ENCODE peak calls at places on chromosomes 13 and 19, in nine cellular contexts. One of them, this sample, is unnamed.

GRCh38 chr19:55251296-55252081 is 7.3 kb downstream of the PPP6R1 start:
- DNase-seq in activated T-cell treated with anti-CD3 and anti-CD28 coated beads for 1 hour: peak; percentile 20
- DNase-seq in LoVo: no peak
- DNase-seq in fibroblast of the aortic adventitia: peak; percentile 27
- DNase-seq in activated CD8-positive, alpha-beta T cell treated with anti-CD3 and anti-CD28 coated beads, Interleukin-2, amount 10 ng/mL, durations not matched to agents 7 days and 5 days: peak; percentile 65
- DNase-seq in NCI-H1436 treated with DMSO at 0.1 percent for 48 hours: no peak
- DNase-seq in activated naive CD4-positive, alpha-beta T cell: no peak
- DNase-seq in left ventricle myocardium superior: no peak
- DNase-seq in GM12878: no peak
- DNase-seq in this sample: peak; percentile 55

GRCh38 chr13:97506511-97506910 is 72.5 kb downstream of the RAP2A start:
- DNase-seq in activated CD8-positive, alpha-beta T cell treated with anti-CD3 and anti-CD28 coated beads, Interleukin-2, amount 10 ng/mL, durations not matched to agents 7 days and 5 days: no peak
- DNase-seq in NCI-H1436 treated with DMSO at 0.1 percent for 48 hours: no peak
- DNase-seq in fibroblast of the aortic adventitia: peak; percentile 15
- DNase-seq in GM12878: no peak
- DNase-seq in left ventricle myocardium superior: no peak
- DNase-seq in activated naive CD4-positive, alpha-beta T cell: no peak
- DNase-seq in activated T-cell treated with anti-CD3 and anti-CD28 coated beads for 1 hour: no peak
- DNase-seq in LoVo: no peak
- DNase-seq in this sample: no peak

GRCh38 chr13:44311011-44311481 is 62.6 kb upstream of the SERP2 start:
- DNase-seq in fibroblast of the aortic adventitia: peak; percentile 65
- DNase-seq in activated CD8-positive, alpha-beta T cell treated with anti-CD3 and anti-CD28 coated beads, Interleukin-2, amount 10 ng/mL, durations not matched to agents 7 days and 5 days: no peak
- DNase-seq in GM12878: no peak
- DNase-seq in activated T-cell treated with anti-CD3 and anti-CD28 coated beads for 1 hour: no peak
- DNase-seq in NCI-H1436 treated with DMSO at 0.1 percent for 48 hours: no peak
- DNase-seq in activated naive CD4-positive, alpha-beta T cell: no peak
- DNase-seq in LoVo: no peak
- DNase-seq in left ventricle myocardium superior: no peak
- DNase-seq in this sample: peak; percentile 66

GRCh38 chr19:50793558-50794065 is 3.4 kb downstream of the ACP4 start:
- DNase-seq in NCI-H1436 treated with DMSO at 0.1 percent for 48 hours: no peak
- DNase-seq in left ventricle myocardium superior: no peak
- DNase-seq in GM12878: no peak
- DNase-seq in LoVo: no peak
- DNase-seq in activated CD8-positive, alpha-beta T cell treated with anti-CD3 and anti-CD28 coated beads, Interleukin-2, amount 10 ng/mL, durations not matched to agents 7 days and 5 days: no peak
- DNase-seq in activated T-cell treated with anti-CD3 and anti-CD28 coated beads for 1 hour: no peak
- DNase-seq in activated naive CD4-positive, alpha-beta T cell: no peak
- DNase-seq in fibroblast of the aortic adventitia: no peak
- DNase-seq in this sample: no peak

GRCh38 chr13:107743100-107743499 is 472.2 kb downstream of the LIG4 start:
- DNase-seq in left ventricle myocardium superior: no peak
- DNase-seq in activated CD8-positive, alpha-beta T cell treated with anti-CD3 and anti-CD28 coated beads, Interleukin-2, amount 10 ng/mL, durations not matched to agents 7 days and 5 days: no peak
- DNase-seq in activated naive CD4-positive, alpha-beta T cell: no peak
- DNase-seq in LoVo: no peak
- DNase-seq in GM12878: no peak
- DNase-seq in activated T-cell treated with anti-CD3 and anti-CD28 coated beads for 1 hour: no peak
- DNase-seq in fibroblast of the aortic adventitia: no peak
- DNase-seq in NCI-H1436 treated with DMSO at 0.1 percent for 48 hours: no peak
- DNase-seq in this sample: no peak

GRCh38 chr19:38852231-38853044 is 2.7 kb upstream of the HNRNPL start:
- DNase-seq in left ventricle myocardium superior: peak; percentile 64
- DNase-seq in GM12878: no peak
- DNase-seq in activated T-cell treated with anti-CD3 and anti-CD28 coated beads for 1 hour: peak; percentile 39
- DNase-seq in fibroblast of the aortic adventitia: peak; percentile 61
- DNase-seq in NCI-H1436 treated with DMSO at 0.1 percent for 48 hours: no peak
- DNase-seq in activated naive CD4-positive, alpha-beta T cell: no peak
- DNase-seq in activated CD8-positive, alpha-beta T cell treated with anti-CD3 and anti-CD28 coated beads, Interleukin-2, amount 10 ng/mL, durations not matched to agents 7 days and 5 days: peak; percentile 74
- DNase-seq in LoVo: peak; percentile 71
- DNase-seq in this sample: peak; percentile 59

GRCh38 chr13:23321534-23322241 is 111.8 kb downstream of the SACS start:
- DNase-seq in activated T-cell treated with anti-CD3 and anti-CD28 coated beads for 1 hour: no peak
- DNase-seq in LoVo: peak; percentile 50
- DNase-seq in GM12878: peak; percentile 35
- DNase-seq in activated CD8-positive, alpha-beta T cell treated with anti-CD3 and anti-CD28 coated beads, Interleukin-2, amount 10 ng/mL, durations not matched to agents 7 days and 5 days: peak; percentile 48
- DNase-seq in NCI-H1436 treated with DMSO at 0.1 percent for 48 hours: no peak
- DNase-seq in fibroblast of the aortic adventitia: peak; percentile 91
- DNase-seq in left ventricle myocardium superior: peak; percentile 41
- DNase-seq in activated naive CD4-positive, alpha-beta T cell: no peak
- DNase-seq in this sample: peak; percentile 97

GRCh38 chr19:18156841-18157464 is 4.0 kb downstream of the PIK3R2 start:
- DNase-seq in GM12878: no peak
- DNase-seq in NCI-H1436 treated with DMSO at 0.1 percent for 48 hours: no peak
- DNase-seq in LoVo: peak; percentile 85
- DNase-seq in activated CD8-positive, alpha-beta T cell treated with anti-CD3 and anti-CD28 coated beads, Interleukin-2, amount 10 ng/mL, durations not matched to agents 7 days and 5 days: no peak
- DNase-seq in fibroblast of the aortic adventitia: peak; percentile 87
- DNase-seq in activated naive CD4-positive, alpha-beta T cell: no peak
- DNase-seq in left ventricle myocardium superior: peak; percentile 93
- DNase-seq in activated T-cell treated with anti-CD3 and anti-CD28 coated beads for 1 hour: no peak
- DNase-seq in this sample: peak; percentile 70

GRCh38 chr19:14475251-14476073 is at the start of gene PTGER1:
- DNase-seq in fibroblast of the aortic adventitia: peak; percentile 25
- DNase-seq in left ventricle myocardium superior: peak; percentile 35
- DNase-seq in activated CD8-positive, alpha-beta T cell treated with anti-CD3 and anti-CD28 coated beads, Interleukin-2, amount 10 ng/mL, durations not matched to agents 7 days and 5 days: peak; percentile 60
- DNase-seq in GM12878: no peak
- DNase-seq in NCI-H1436 treated with DMSO at 0.1 percent for 48 hours: no peak
- DNase-seq in activated naive CD4-positive, alpha-beta T cell: no peak
- DNase-seq in LoVo: peak; percentile 25
- DNase-seq in activated T-cell treated with anti-CD3 and anti-CD28 coated beads for 1 hour: no peak
- DNase-seq in this sample: no peak

GRCh38 chr19:4971424-4971793 is 2.5 kb downstream of the KDM4B start:
- DNase-seq in LoVo: peak; percentile 38
- DNase-seq in GM12878: no peak
- DNase-seq in fibroblast of the aortic adventitia: no peak
- DNase-seq in activated T-cell treated with anti-CD3 and anti-CD28 coated beads for 1 hour: no peak
- DNase-seq in left ventricle myocardium superior: peak; percentile 56
- DNase-seq in activated CD8-positive, alpha-beta T cell treated with anti-CD3 and anti-CD28 coated beads, Interleukin-2, amount 10 ng/mL, durations not matched to agents 7 days and 5 days: peak; percentile 63
- DNase-seq in NCI-H1436 treated with DMSO at 0.1 percent for 48 hours: no peak
- DNase-seq in activated naive CD4-positive, alpha-beta T cell: no peak
- DNase-seq in this sample: no peak

GRCh38 chr13:33272531-33273124 is 12.9 kb downstream of the STARD13 start:
- DNase-seq in NCI-H1436 treated with DMSO at 0.1 percent for 48 hours: no peak
- DNase-seq in LoVo: no peak
- DNase-seq in activated T-cell treated with anti-CD3 and anti-CD28 coated beads for 1 hour: no peak
- DNase-seq in GM12878: no peak
- DNase-seq in left ventricle myocardium superior: no peak
- DNase-seq in activated CD8-positive, alpha-beta T cell treated with anti-CD3 and anti-CD28 coated beads, Interleukin-2, amount 10 ng/mL, durations not matched to agents 7 days and 5 days: no peak
- DNase-seq in fibroblast of the aortic adventitia: no peak
- DNase-seq in activated naive CD4-positive, alpha-beta T cell: no peak
- DNase-seq in this sample: no peak

GRCh38 chr19:8811315-8812172 is 20.6 kb downstream of the ZNF558 start:
- DNase-seq in activated CD8-positive, alpha-beta T cell treated with anti-CD3 and anti-CD28 coated beads, Interleukin-2, amount 10 ng/mL, durations not matched to agents 7 days and 5 days: no peak
- DNase-seq in NCI-H1436 treated with DMSO at 0.1 percent for 48 hours: no peak
- DNase-seq in activated naive CD4-positive, alpha-beta T cell: no peak
- DNase-seq in activated T-cell treated with anti-CD3 and anti-CD28 coated beads for 1 hour: no peak
- DNase-seq in fibroblast of the aortic adventitia: no peak
- DNase-seq in GM12878: no peak
- DNase-seq in left ventricle myocardium superior: no peak
- DNase-seq in LoVo: no peak
- DNase-seq in this sample: peak; percentile 16

GRCh38 chr13:110382229-110382628 is 75.1 kb downstream of the COL4A2 start:
- DNase-seq in activated T-cell treated with anti-CD3 and anti-CD28 coated beads for 1 hour: no peak
- DNase-seq in activated naive CD4-positive, alpha-beta T cell: no peak
- DNase-seq in GM12878: no peak
- DNase-seq in left ventricle myocardium superior: no peak
- DNase-seq in NCI-H1436 treated with DMSO at 0.1 percent for 48 hours: no peak
- DNase-seq in LoVo: no peak
- DNase-seq in fibroblast of the aortic adventitia: peak; percentile 59
- DNase-seq in activated CD8-positive, alpha-beta T cell treated with anti-CD3 and anti-CD28 coated beads, Interleukin-2, amount 10 ng/mL, durations not matched to agents 7 days and 5 days: no peak
- DNase-seq in this sample: peak; percentile 87

GRCh38 chr13:24041822-24042221 is 118.7 kb upstream of the SPATA13 start:
- DNase-seq in activated CD8-positive, alpha-beta T cell treated with anti-CD3 and anti-CD28 coated beads, Interleukin-2, amount 10 ng/mL, durations not matched to agents 7 days and 5 days: no peak
- DNase-seq in activated naive CD4-positive, alpha-beta T cell: no peak
- DNase-seq in GM12878: no peak
- DNase-seq in left ventricle myocardium superior: no peak
- DNase-seq in NCI-H1436 treated with DMSO at 0.1 percent for 48 hours: no peak
- DNase-seq in activated T-cell treated with anti-CD3 and anti-CD28 coated beads for 1 hour: no peak
- DNase-seq in LoVo: no peak
- DNase-seq in fibroblast of the aortic adventitia: no peak
- DNase-seq in this sample: no peak

GRCh38 chr13:46178143-46178542 is 3.8 kb downstream of the LCP1 start:
- DNase-seq in GM12878: no peak
- DNase-seq in fibroblast of the aortic adventitia: no peak
- DNase-seq in activated CD8-positive, alpha-beta T cell treated with anti-CD3 and anti-CD28 coated beads, Interleukin-2, amount 10 ng/mL, durations not matched to agents 7 days and 5 days: no peak
- DNase-seq in activated naive CD4-positive, alpha-beta T cell: no peak
- DNase-seq in activated T-cell treated with anti-CD3 and anti-CD28 coated beads for 1 hour: no peak
- DNase-seq in left ventricle myocardium superior: no peak
- DNase-seq in LoVo: no peak
- DNase-seq in NCI-H1436 treated with DMSO at 0.1 percent for 48 hours: no peak
- DNase-seq in this sample: no peak

GRCh38 chr13:28392428-28392827 is 102.5 kb downstream of the FLT1 start:
- DNase-seq in left ventricle myocardium superior: no peak
- DNase-seq in activated naive CD4-positive, alpha-beta T cell: no peak
- DNase-seq in fibroblast of the aortic adventitia: peak; percentile 21
- DNase-seq in activated T-cell treated with anti-CD3 and anti-CD28 coated beads for 1 hour: no peak
- DNase-seq in GM12878: no peak
- DNase-seq in activated CD8-positive, alpha-beta T cell treated with anti-CD3 and anti-CD28 coated beads, Interleukin-2, amount 10 ng/mL, durations not matched to agents 7 days and 5 days: no peak
- DNase-seq in LoVo: no peak
- DNase-seq in NCI-H1436 treated with DMSO at 0.1 percent for 48 hours: no peak
- DNase-seq in this sample: no peak

GRCh38 chr19:17806945-17807344 is 12.0 kb downstream of the B3GNT3 start:
- DNase-seq in LoVo: no peak
- DNase-seq in NCI-H1436 treated with DMSO at 0.1 percent for 48 hours: no peak
- DNase-seq in activated T-cell treated with anti-CD3 and anti-CD28 coated beads for 1 hour: no peak
- DNase-seq in GM12878: no peak
- DNase-seq in left ventricle myocardium superior: no peak
- DNase-seq in activated naive CD4-positive, alpha-beta T cell: no peak
- DNase-seq in fibroblast of the aortic adventitia: no peak
- DNase-seq in activated CD8-positive, alpha-beta T cell treated with anti-CD3 and anti-CD28 coated beads, Interleukin-2, amount 10 ng/mL, durations not matched to agents 7 days and 5 days: no peak
- DNase-seq in this sample: no peak

GRCh38 chr13:105971720-105972119 is 563.7 kb downstream of the EFNB2 start:
- DNase-seq in activated T-cell treated with anti-CD3 and anti-CD28 coated beads for 1 hour: no peak
- DNase-seq in fibroblast of the aortic adventitia: no peak
- DNase-seq in GM12878: no peak
- DNase-seq in activated naive CD4-positive, alpha-beta T cell: no peak
- DNase-seq in NCI-H1436 treated with DMSO at 0.1 percent for 48 hours: no peak
- DNase-seq in LoVo: no peak
- DNase-seq in left ventricle myocardium superior: no peak
- DNase-seq in activated CD8-positive, alpha-beta T cell treated with anti-CD3 and anti-CD28 coated beads, Interleukin-2, amount 10 ng/mL, durations not matched to agents 7 days and 5 days: no peak
- DNase-seq in this sample: no peak

GRCh38 chr13:41716236-41716635 is 244.7 kb downstream of the VWA8 start:
- DNase-seq in activated naive CD4-positive, alpha-beta T cell: no peak
- DNase-seq in fibroblast of the aortic adventitia: no peak
- DNase-seq in activated CD8-positive, alpha-beta T cell treated with anti-CD3 and anti-CD28 coated beads, Interleukin-2, amount 10 ng/mL, durations not matched to agents 7 days and 5 days: no peak
- DNase-seq in GM12878: no peak
- DNase-seq in activated T-cell treated with anti-CD3 and anti-CD28 coated beads for 1 hour: no peak
- DNase-seq in NCI-H1436 treated with DMSO at 0.1 percent for 48 hours: no peak
- DNase-seq in left ventricle myocardium superior: no peak
- DNase-seq in LoVo: no peak
- DNase-seq in this sample: no peak

GRCh38 chr19:29687244-29687896 is 22.1 kb downstream of the PLEKHF1 start:
- DNase-seq in LoVo: peak; percentile 30
- DNase-seq in activated naive CD4-positive, alpha-beta T cell: no peak
- DNase-seq in activated CD8-positive, alpha-beta T cell treated with anti-CD3 and anti-CD28 coated beads, Interleukin-2, amount 10 ng/mL, durations not matched to agents 7 days and 5 days: no peak
- DNase-seq in left ventricle myocardium superior: peak; percentile 39
- DNase-seq in activated T-cell treated with anti-CD3 and anti-CD28 coated beads for 1 hour: no peak
- DNase-seq in fibroblast of the aortic adventitia: peak; percentile 99
- DNase-seq in NCI-H1436 treated with DMSO at 0.1 percent for 48 hours: no peak
- DNase-seq in GM12878: no peak
- DNase-seq in this sample: peak; percentile 99

GRCh38 chr13:31331051-31331450 is 131.3 kb downstream of the B3GLCT start:
- DNase-seq in left ventricle myocardium superior: no peak
- DNase-seq in GM12878: no peak
- DNase-seq in fibroblast of the aortic adventitia: no peak
- DNase-seq in activated CD8-positive, alpha-beta T cell treated with anti-CD3 and anti-CD28 coated beads, Interleukin-2, amount 10 ng/mL, durations not matched to agents 7 days and 5 days: no peak
- DNase-seq in activated naive CD4-positive, alpha-beta T cell: no peak
- DNase-seq in activated T-cell treated with anti-CD3 and anti-CD28 coated beads for 1 hour: no peak
- DNase-seq in LoVo: no peak
- DNase-seq in NCI-H1436 treated with DMSO at 0.1 percent for 48 hours: no peak
- DNase-seq in this sample: no peak

GRCh38 chr13:27372896-27373295 is 51.5 kb upstream of the GTF3A start:
- DNase-seq in activated naive CD4-positive, alpha-beta T cell: no peak
- DNase-seq in GM12878: no peak
- DNase-seq in activated T-cell treated with anti-CD3 and anti-CD28 coated beads for 1 hour: no peak
- DNase-seq in fibroblast of the aortic adventitia: no peak
- DNase-seq in LoVo: no peak
- DNase-seq in NCI-H1436 treated with DMSO at 0.1 percent for 48 hours: peak; percentile 24
- DNase-seq in activated CD8-positive, alpha-beta T cell treated with anti-CD3 and anti-CD28 coated beads, Interleukin-2, amount 10 ng/mL, durations not matched to agents 7 days and 5 days: no peak
- DNase-seq in left ventricle myocardium superior: no peak
- DNase-seq in this sample: no peak

GRCh38 chr19:42455621-42456081 is 12.9 kb upstream of the CXCL17 start:
- DNase-seq in activated CD8-positive, alpha-beta T cell treated with anti-CD3 and anti-CD28 coated beads, Interleukin-2, amount 10 ng/mL, durations not matched to agents 7 days and 5 days: no peak
- DNase-seq in NCI-H1436 treated with DMSO at 0.1 percent for 48 hours: no peak
- DNase-seq in activated T-cell treated with anti-CD3 and anti-CD28 coated beads for 1 hour: no peak
- DNase-seq in left ventricle myocardium superior: no peak
- DNase-seq in fibroblast of the aortic adventitia: no peak
- DNase-seq in GM12878: no peak
- DNase-seq in activated naive CD4-positive, alpha-beta T cell: no peak
- DNase-seq in LoVo: peak; percentile 93
- DNase-seq in this sample: no peak

GRCh38 chr19:50184196-50184595 is 19.2 kb upstream of the MYH14 start:
- DNase-seq in fibroblast of the aortic adventitia: no peak
- DNase-seq in left ventricle myocardium superior: no peak
- DNase-seq in activated T-cell treated with anti-CD3 and anti-CD28 coated beads for 1 hour: no peak
- DNase-seq in activated naive CD4-positive, alpha-beta T cell: no peak
- DNase-seq in GM12878: no peak
- DNase-seq in activated CD8-positive, alpha-beta T cell treated with anti-CD3 and anti-CD28 coated beads, Interleukin-2, amount 10 ng/mL, durations not matched to agents 7 days and 5 days: no peak
- DNase-seq in LoVo: no peak
- DNase-seq in NCI-H1436 treated with DMSO at 0.1 percent for 48 hours: no peak
- DNase-seq in this sample: no peak

This sample was measured in astrocyte.